ENCODE peak calls at places on chromosomes 3 and 15, in eight cellular contexts. W, Q, E, I, J, N, Y and X are unnamed samples.

GRCh38 chr3:86967062-86967461 is 23.9 kb downstream of the VGLL3 start:
- DNase-seq in W (no peak), Q (no peak), E (no peak), I (no peak), J (no peak), N (no peak), Y (no peak), X (no peak)

GRCh38 chr3:42012935-42013651 is 51.2 kb upstream of the ULK4 start:
- DNase-seq in W (no peak), Q (peak), E (peak), I (no peak), J (peak), N (peak), Y (peak), X (peak)

GRCh38 chr3:88075061-88075460 is 16.0 kb downstream of the ZNF654 start:
- DNase-seq in W (no peak), Q (no peak), E (no peak), I (no peak), J (no peak), N (no peak), Y (no peak), X (no peak)

GRCh38 chr15:32781781-32782180 is 64.0 kb downstream of the GREM1 start:
- DNase-seq in W (no peak), Q (no peak), E (no peak), I (no peak), J (no peak), N (no peak), Y (no peak), X (no peak)

GRCh38 chr3:119690043-119690656 is 12.7 kb upstream of the CFAP91 start:
- DNase-seq in W (no peak), Q (no peak), E (peak), I (no peak), J (no peak), N (peak), Y (no peak), X (no peak)

GRCh38 chr3:57556459-57557087 is 499 bp downstream of the PDE12 start:
- DNase-seq in W (no peak), Q (no peak), E (peak), I (no peak), J (no peak), N (no peak), Y (no peak), X (peak)

GRCh38 chr15:93235926-93236781 is 147.1 kb upstream of the RGMA start:
- DNase-seq in W (peak), Q (no peak), E (no peak), I (no peak), J (peak), N (no peak), Y (no peak), X (no peak)

GRCh38 chr3:53570709-53571108 is 76.3 kb downstream of the CACNA1D start:
- DNase-seq in W (no peak), Q (no peak), E (no peak), I (no peak), J (no peak), N (peak), Y (no peak), X (no peak)

GRCh38 chr3:101725192-101725889 is 927 bp downstream of the CEP97 start:
- DNase-seq in W (no peak), Q (peak), E (peak), I (no peak), J (peak), N (peak), Y (no peak), X (no peak)

GRCh38 chr3:16599694-16600093 is 5.5 kb downstream of the DAZL start:
- DNase-seq in W (no peak), Q (no peak), E (no peak), I (no peak), J (no peak), N (no peak), Y (no peak), X (no peak)

GRCh38 chr3:152309031-152309430 is 40.3 kb downstream of the MBNL1 start:
- DNase-seq in W (no peak), Q (no peak), E (no peak), I (no peak), J (no peak), N (no peak), Y (no peak), X (no peak)

GRCh38 chr3:61808526-61808925 is 247.2 kb downstream of the PTPRG start:
- DNase-seq in W (no peak), Q (no peak), E (peak), I (peak), J (peak), N (peak), Y (no peak), X (no peak)

GRCh38 chr3:146161725-146162047 is 702 bp upstream of the PLOD2 start:
- DNase-seq in W (no peak), Q (no peak), E (peak), I (peak), J (peak), N (peak), Y (no peak), X (no peak)

GRCh38 chr3:144770813-144771400 is 799.3 kb downstream of the DIPK2A start:
- DNase-seq in W (no peak), Q (no peak), E (peak), I (no peak), J (no peak), N (peak), Y (no peak), X (no peak)

GRCh38 chr3:30448436-30448835 is 158.0 kb upstream of the TGFBR2 start:
- DNase-seq in W (no peak), Q (no peak), E (no peak), I (no peak), J (no peak), N (no peak), Y (no peak), X (no peak)

GRCh38 chr3:65146149-65146548 is 458.3 kb upstream of the ADAMTS9 start:
- DNase-seq in W (no peak), Q (no peak), E (no peak), I (peak), J (no peak), N (peak), Y (no peak), X (no peak)

GRCh38 chr3:111236833-111237713 is 165.5 kb downstream of the NECTIN3 start:
- DNase-seq in W (no peak), Q (no peak), E (no peak), I (no peak), J (no peak), N (peak), Y (no peak), X (no peak)

GRCh38 chr3:190912736-190913135 is 50.2 kb upstream of the GMNC start:
- DNase-seq in W (no peak), Q (no peak), E (no peak), I (no peak), J (no peak), N (no peak), Y (no peak), X (no peak)

GRCh38 chr3:134362670-134363380 is 11.4 kb downstream of the AMOTL2 start:
- DNase-seq in W (no peak), Q (no peak), E (no peak), I (no peak), J (no peak), N (no peak), Y (no peak), X (no peak)

GRCh38 chr3:101973163-101973505 is 123.8 kb downstream of the NFKBIZ start:
- DNase-seq in W (no peak), Q (no peak), E (no peak), I (no peak), J (no peak), N (no peak), Y (no peak), X (no peak)

GRCh38 chr3:138219255-138219654 is 32.2 kb downstream of the ARMC8 start:
- DNase-seq in W (no peak), Q (no peak), E (no peak), I (no peak), J (no peak), N (no peak), Y (no peak), X (no peak)

GRCh38 chr3:5019411-5020261 is 40.4 kb downstream of the BHLHE40 start:
- DNase-seq in W (no peak), Q (no peak), E (no peak), I (no peak), J (no peak), N (peak), Y (no peak), X (no peak)

GRCh38 chr3:58566398-58567250 is 10.6 kb downstream of the FAM107A start:
- DNase-seq in W (no peak), Q (no peak), E (no peak), I (peak), J (no peak), N (no peak), Y (no peak), X (no peak)

GRCh38 chr3:66267031-66267430 is 46.2 kb downstream of the SLC25A26 start:
- DNase-seq in W (no peak), Q (peak), E (no peak), I (no peak), J (no peak), N (no peak), Y (no peak), X (no peak)

GRCh38 chr3:100880072-100880471 is 113.1 kb downstream of the ABI3BP start:
- DNase-seq in W (no peak), Q (no peak), E (peak), I (no peak), J (peak), N (no peak), Y (no peak), X (no peak)

GRCh38 chr3:14266361-14266760 is 87.7 kb downstream of the LSM3 start:
- DNase-seq in W (peak), Q (no peak), E (peak), I (no peak), J (peak), N (no peak), Y (no peak), X (no peak)

GRCh38 chr15:82951472-82952155 is 906 bp downstream of the HOMER2 start:
- DNase-seq in W (no peak), Q (no peak), E (no peak), I (no peak), J (no peak), N (no peak), Y (no peak), X (no peak)

GRCh38 chr3:129003578-129004112 is 2.5 kb downstream of the EFCC1 start:
- DNase-seq in W (no peak), Q (peak), E (no peak), I (no peak), J (no peak), N (peak), Y (no peak), X (no peak)

GRCh38 chr3:150022406-150023238 is 51.9 kb upstream of the PFN2 start:
- DNase-seq in W (no peak), Q (no peak), E (peak), I (no peak), J (no peak), N (peak), Y (no peak), X (no peak)

GRCh38 chr3:99878005-99878404 is 60.3 kb downstream of the CMSS1 start:
- DNase-seq in W (no peak), Q (no peak), E (peak), I (no peak), J (no peak), N (peak), Y (peak), X (peak)

GRCh38 chr3:177833392-177833791 is 636.1 kb upstream of the TBL1XR1 start:
- DNase-seq in W (no peak), Q (no peak), E (no peak), I (no peak), J (no peak), N (no peak), Y (no peak), X (no peak)

GRCh38 chr3:28317438-28318022 is 31.0 kb upstream of the ZCWPW2 start:
- DNase-seq in W (no peak), Q (peak), E (peak), I (no peak), J (no peak), N (peak), Y (no peak), X (peak)

GRCh38 chr3:80350771-80351170 is 583.0 kb upstream of the ROBO1 start:
- DNase-seq in W (no peak), Q (no peak), E (peak), I (no peak), J (no peak), N (no peak), Y (no peak), X (no peak)

GRCh38 chr3:25843332-25843731 is 53.4 kb downstream of the OXSM start:
- DNase-seq in W (no peak), Q (no peak), E (peak), I (no peak), J (no peak), N (peak), Y (no peak), X (no peak)

GRCh38 chr15:42149493-42150245 is 6.8 kb downstream of the PLA2G4F start:
- DNase-seq in W (no peak), Q (no peak), E (no peak), I (no peak), J (no peak), N (no peak), Y (no peak), X (no peak)
- TF ChIP-seq CTCF in W (no peak), Q (no peak), E (no peak), I (no peak), J (no peak), N (no peak), Y (no peak), X (no peak)

GRCh38 chr3:155889212-155889611 is 18.8 kb downstream of the GMPS start:
- DNase-seq in W (no peak), Q (no peak), E (no peak), I (no peak), J (no peak), N (no peak), Y (no peak), X (no peak)

GRCh38 chr3:155886915-155887314 is 16.5 kb downstream of the GMPS start:
- DNase-seq in W (no peak), Q (no peak), E (no peak), I (no peak), J (no peak), N (no peak), Y (no peak), X (no peak)

GRCh38 chr3:155880286-155880685 is 9.8 kb downstream of the GMPS start:
- DNase-seq in W (no peak), Q (no peak), E (no peak), I (no peak), J (no peak), N (no peak), Y (no peak), X (no peak)

GRCh38 chr3:155885299-155885698 is 14.8 kb downstream of the GMPS start:
- DNase-seq in W (no peak), Q (no peak), E (no peak), I (no peak), J (no peak), N (no peak), Y (no peak), X (no peak)

GRCh38 chr3:155884292-155884691 is 13.8 kb downstream of the GMPS start:
- DNase-seq in W (no peak), Q (no peak), E (no peak), I (no peak), J (no peak), N (no peak), Y (no peak), X (no peak)
- TF ChIP-seq CTCF in W (no peak), Q (no peak), E (no peak), I (no peak), J (no peak), N (no peak), Y (no peak), X (no peak)

GRCh38 chr3:103295974-103296570 is 861.3 kb downstream of the ZPLD1 start:
- DNase-seq in W (no peak), Q (no peak), E (peak), I (no peak), J (no peak), N (peak), Y (no peak), X (no peak)
- TF ChIP-seq CTCF in W (no peak), Q (no peak), E (no peak), I (no peak), J (no peak), N (peak), Y (peak), X (peak)

GRCh38 chr15:47685141-47685870 is 32.0 kb upstream of the SEMA6D start:
- DNase-seq in W (no peak), Q (no peak), E (no peak), I (no peak), J (no peak), N (peak), Y (no peak), X (no peak)
- TF ChIP-seq CTCF in W (no peak), Q (no peak), E (no peak), I (no peak), J (no peak), N (no peak), Y (no peak), X (no peak)

DNA sequence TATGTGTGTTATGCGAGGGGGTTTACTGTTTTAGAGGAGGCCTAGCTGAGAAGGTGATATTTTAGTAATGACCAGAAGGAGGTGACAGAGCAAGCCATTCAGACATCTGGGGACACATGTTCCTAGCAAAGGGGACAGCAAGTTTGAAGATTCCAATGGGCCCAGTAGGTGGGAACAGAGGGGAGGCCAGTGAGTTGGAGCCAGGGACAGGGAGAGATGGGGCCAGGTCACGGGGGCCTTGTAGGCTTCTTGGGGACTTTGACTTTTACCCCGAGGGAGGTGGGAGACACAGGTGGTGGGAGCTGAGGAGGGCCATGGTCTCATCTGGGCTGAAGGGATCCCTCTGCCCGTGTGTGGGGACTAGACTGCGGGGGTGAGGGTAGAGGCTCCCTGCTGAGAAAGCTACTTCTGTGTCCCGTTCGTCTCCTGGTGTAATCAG is 72.5 kb downstream of the MGLL start:
- DNase-seq in W (no peak), Q (no peak), E (no peak), I (no peak), J (no peak), N (no peak), Y (peak), X (no peak)
- TF ChIP-seq CTCF in W (no peak), Q (no peak), E (no peak), I (no peak), J (no peak), N (no peak), Y (peak), X (peak)